ENCODE peak calls at places on chromosomes 4 and X, in five cellular contexts. One of them, this sample, is unnamed.

GRCh38 chrX:45295587-45295986 is 94.9 kb upstream of the DIPK2B start:
- DNase-seq in stimulated activated CD8-positive, alpha-beta memory T cell treated with anti-CD3 and anti-CD28 coated beads, Interleukin-7, amount 100 ng/mL, for 4 hours: no peak
- DNase-seq in B cell: no peak
- DNase-seq in AG10803: peak
- DNase-seq in anterior cingulate cortex: no peak
- DNase-seq in this sample: no peak

GRCh38 chr4:13611283-13611842 is 16.2 kb downstream of the BOD1L1 start:
- DNase-seq in anterior cingulate cortex: no peak
- DNase-seq in AG10803: peak
- DNase-seq in B cell: peak
- DNase-seq in stimulated activated CD8-positive, alpha-beta memory T cell treated with anti-CD3 and anti-CD28 coated beads, Interleukin-7, amount 100 ng/mL, for 4 hours: no peak
- DNase-seq in this sample: no peak

GRCh38 chr4:112214397-112215264 is 17.0 kb upstream of the AP1AR start:
- DNase-seq in stimulated activated CD8-positive, alpha-beta memory T cell treated with anti-CD3 and anti-CD28 coated beads, Interleukin-7, amount 100 ng/mL, for 4 hours: no peak
- DNase-seq in AG10803: peak
- DNase-seq in anterior cingulate cortex: no peak
- DNase-seq in B cell: peak
- DNase-seq in this sample: no peak

GRCh38 chr4:166594326-166594946 is 639.9 kb downstream of the SPOCK3 start:
- DNase-seq in B cell: no peak
- DNase-seq in AG10803: peak
- DNase-seq in anterior cingulate cortex: no peak
- DNase-seq in stimulated activated CD8-positive, alpha-beta memory T cell treated with anti-CD3 and anti-CD28 coated beads, Interleukin-7, amount 100 ng/mL, for 4 hours: no peak
- DNase-seq in this sample: no peak

GRCh38 chr4:152843476-152844107 is 63.8 kb downstream of the ARFIP1 start:
- DNase-seq in AG10803: no peak
- DNase-seq in B cell: no peak
- DNase-seq in stimulated activated CD8-positive, alpha-beta memory T cell treated with anti-CD3 and anti-CD28 coated beads, Interleukin-7, amount 100 ng/mL, for 4 hours: no peak
- DNase-seq in anterior cingulate cortex: no peak
- DNase-seq in this sample: no peak

GRCh38 chr4:177190995-177191568 is 118.6 kb upstream of the NEIL3 start:
- DNase-seq in stimulated activated CD8-positive, alpha-beta memory T cell treated with anti-CD3 and anti-CD28 coated beads, Interleukin-7, amount 100 ng/mL, for 4 hours: no peak
- DNase-seq in anterior cingulate cortex: no peak
- DNase-seq in AG10803: peak
- DNase-seq in B cell: no peak
- DNase-seq in this sample: no peak

GRCh38 chrX:112642349-112642748 is 37.4 kb downstream of the LHFPL1 start:
- DNase-seq in AG10803: peak
- DNase-seq in stimulated activated CD8-positive, alpha-beta memory T cell treated with anti-CD3 and anti-CD28 coated beads, Interleukin-7, amount 100 ng/mL, for 4 hours: no peak
- DNase-seq in anterior cingulate cortex: no peak
- DNase-seq in B cell: peak
- DNase-seq in this sample: no peak

GRCh38 chrX:15384304-15384703 is at the start of gene VEGFD:
- DNase-seq in anterior cingulate cortex: no peak
- DNase-seq in AG10803: peak
- DNase-seq in stimulated activated CD8-positive, alpha-beta memory T cell treated with anti-CD3 and anti-CD28 coated beads, Interleukin-7, amount 100 ng/mL, for 4 hours: no peak
- DNase-seq in B cell: no peak
- DNase-seq in this sample: no peak

GRCh38 chr4:150098214-150098613 is 20.0 kb downstream of the DCLK2 start:
- DNase-seq in stimulated activated CD8-positive, alpha-beta memory T cell treated with anti-CD3 and anti-CD28 coated beads, Interleukin-7, amount 100 ng/mL, for 4 hours: no peak
- DNase-seq in anterior cingulate cortex: no peak
- DNase-seq in B cell: no peak
- DNase-seq in AG10803: no peak
- DNase-seq in this sample: no peak

GRCh38 chr4:40283413-40283812 is 51.7 kb upstream of the CHRNA9 start:
- DNase-seq in AG10803: no peak
- DNase-seq in stimulated activated CD8-positive, alpha-beta memory T cell treated with anti-CD3 and anti-CD28 coated beads, Interleukin-7, amount 100 ng/mL, for 4 hours: no peak
- DNase-seq in anterior cingulate cortex: no peak
- DNase-seq in B cell: no peak
- DNase-seq in this sample: peak

GRCh38 chr4:53653484-53654053 is 62.3 kb upstream of the LNX1 start:
- DNase-seq in B cell: no peak
- DNase-seq in stimulated activated CD8-positive, alpha-beta memory T cell treated with anti-CD3 and anti-CD28 coated beads, Interleukin-7, amount 100 ng/mL, for 4 hours: no peak
- DNase-seq in anterior cingulate cortex: no peak
- DNase-seq in AG10803: peak
- DNase-seq in this sample: no peak

GRCh38 chrX:41862562-41863184 is 60.7 kb downstream of the CASK start:
- DNase-seq in stimulated activated CD8-positive, alpha-beta memory T cell treated with anti-CD3 and anti-CD28 coated beads, Interleukin-7, amount 100 ng/mL, for 4 hours: no peak
- DNase-seq in B cell: no peak
- DNase-seq in anterior cingulate cortex: no peak
- DNase-seq in AG10803: no peak
- DNase-seq in this sample: no peak

GRCh38 chr4:104424368-104424921 is 70.2 kb downstream of the CXXC4 start:
- DNase-seq in AG10803: no peak
- DNase-seq in stimulated activated CD8-positive, alpha-beta memory T cell treated with anti-CD3 and anti-CD28 coated beads, Interleukin-7, amount 100 ng/mL, for 4 hours: no peak
- DNase-seq in B cell: no peak
- DNase-seq in anterior cingulate cortex: no peak
- DNase-seq in this sample: no peak

GRCh38 chrX:65821721-65822496 is 154.5 kb downstream of the MSN start:
- DNase-seq in AG10803: no peak
- DNase-seq in stimulated activated CD8-positive, alpha-beta memory T cell treated with anti-CD3 and anti-CD28 coated beads, Interleukin-7, amount 100 ng/mL, for 4 hours: peak
- DNase-seq in B cell: peak
- DNase-seq in anterior cingulate cortex: no peak
- DNase-seq in this sample: peak

GRCh38 chr4:134174271-134174670 is 27.3 kb downstream of the PABPC4L start:
- DNase-seq in B cell: no peak
- DNase-seq in stimulated activated CD8-positive, alpha-beta memory T cell treated with anti-CD3 and anti-CD28 coated beads, Interleukin-7, amount 100 ng/mL, for 4 hours: no peak
- DNase-seq in anterior cingulate cortex: no peak
- DNase-seq in AG10803: no peak
- DNase-seq in this sample: no peak

GRCh38 chr4:122755675-122756074 is 23.2 kb downstream of the BBS12 start:
- DNase-seq in B cell: no peak
- DNase-seq in stimulated activated CD8-positive, alpha-beta memory T cell treated with anti-CD3 and anti-CD28 coated beads, Interleukin-7, amount 100 ng/mL, for 4 hours: no peak
- DNase-seq in AG10803: peak
- DNase-seq in anterior cingulate cortex: no peak
- DNase-seq in this sample: no peak

GRCh38 chr4:154014401-154015105 is 225.7 kb upstream of the SFRP2 start:
- DNase-seq in AG10803: peak
- DNase-seq in stimulated activated CD8-positive, alpha-beta memory T cell treated with anti-CD3 and anti-CD28 coated beads, Interleukin-7, amount 100 ng/mL, for 4 hours: no peak
- DNase-seq in B cell: no peak
- DNase-seq in anterior cingulate cortex: no peak
- DNase-seq in this sample: no peak

GRCh38 chr4:128549636-128550035 is 259.9 kb upstream of the JADE1 start:
- DNase-seq in anterior cingulate cortex: no peak
- DNase-seq in stimulated activated CD8-positive, alpha-beta memory T cell treated with anti-CD3 and anti-CD28 coated beads, Interleukin-7, amount 100 ng/mL, for 4 hours: no peak
- DNase-seq in AG10803: no peak
- DNase-seq in B cell: no peak
- DNase-seq in this sample: no peak

GRCh38 chr4:106627071-106627470 is 258.5 kb upstream of the GIMD1 start:
- DNase-seq in B cell: no peak
- DNase-seq in AG10803: peak
- DNase-seq in anterior cingulate cortex: no peak
- DNase-seq in stimulated activated CD8-positive, alpha-beta memory T cell treated with anti-CD3 and anti-CD28 coated beads, Interleukin-7, amount 100 ng/mL, for 4 hours: no peak
- DNase-seq in this sample: no peak

GRCh38 chr4:146336413-146336807 is 122.1 kb downstream of the REELD1 start:
- DNase-seq in stimulated activated CD8-positive, alpha-beta memory T cell treated with anti-CD3 and anti-CD28 coated beads, Interleukin-7, amount 100 ng/mL, for 4 hours: no peak
- DNase-seq in anterior cingulate cortex: no peak
- DNase-seq in B cell: no peak
- DNase-seq in AG10803: no peak
- DNase-seq in this sample: no peak

GRCh38 chr4:64195582-64195981 is 213.7 kb downstream of the TECRL start:
- DNase-seq in anterior cingulate cortex: no peak
- DNase-seq in stimulated activated CD8-positive, alpha-beta memory T cell treated with anti-CD3 and anti-CD28 coated beads, Interleukin-7, amount 100 ng/mL, for 4 hours: no peak
- DNase-seq in AG10803: no peak
- DNase-seq in B cell: no peak
- DNase-seq in this sample: no peak

GRCh38 chrX:41238543-41238942 is 95.4 kb upstream of the DDX3X start:
- DNase-seq in stimulated activated CD8-positive, alpha-beta memory T cell treated with anti-CD3 and anti-CD28 coated beads, Interleukin-7, amount 100 ng/mL, for 4 hours: no peak
- DNase-seq in B cell: no peak
- DNase-seq in AG10803: peak
- DNase-seq in anterior cingulate cortex: no peak
- DNase-seq in this sample: no peak

GRCh38 chr4:46820154-46820553 is 88.9 kb downstream of the COX7B2 start:
- DNase-seq in anterior cingulate cortex: no peak
- DNase-seq in stimulated activated CD8-positive, alpha-beta memory T cell treated with anti-CD3 and anti-CD28 coated beads, Interleukin-7, amount 100 ng/mL, for 4 hours: no peak
- DNase-seq in B cell: no peak
- DNase-seq in AG10803: no peak
- DNase-seq in this sample: no peak

GRCh38 chr4:156778093-156778492 is 193.5 kb downstream of the PDGFC start:
- DNase-seq in anterior cingulate cortex: no peak
- DNase-seq in stimulated activated CD8-positive, alpha-beta memory T cell treated with anti-CD3 and anti-CD28 coated beads, Interleukin-7, amount 100 ng/mL, for 4 hours: no peak
- DNase-seq in AG10803: peak
- DNase-seq in B cell: no peak
- DNase-seq in this sample: no peak

GRCh38 chr4:156654410-156654809 is 317.2 kb downstream of the PDGFC start:
- DNase-seq in anterior cingulate cortex: no peak
- DNase-seq in B cell: no peak
- DNase-seq in stimulated activated CD8-positive, alpha-beta memory T cell treated with anti-CD3 and anti-CD28 coated beads, Interleukin-7, amount 100 ng/mL, for 4 hours: no peak
- DNase-seq in AG10803: no peak
- DNase-seq in this sample: no peak

GRCh38 chr4:10346023-10346422 is 111.2 kb downstream of the ZNF518B start:
- DNase-seq in stimulated activated CD8-positive, alpha-beta memory T cell treated with anti-CD3 and anti-CD28 coated beads, Interleukin-7, amount 100 ng/mL, for 4 hours: no peak
- DNase-seq in anterior cingulate cortex: no peak
- DNase-seq in B cell: no peak
- DNase-seq in AG10803: peak
- DNase-seq in this sample: no peak

GRCh38 chrX:80572636-80573035 is 152.4 kb downstream of the TENT5D start:
- DNase-seq in stimulated activated CD8-positive, alpha-beta memory T cell treated with anti-CD3 and anti-CD28 coated beads, Interleukin-7, amount 100 ng/mL, for 4 hours: no peak
- DNase-seq in B cell: no peak
- DNase-seq in anterior cingulate cortex: no peak
- DNase-seq in AG10803: no peak
- DNase-seq in this sample: no peak

GRCh38 chrX:10769165-10769564 is 148.8 kb upstream of the MID1 start:
- DNase-seq in anterior cingulate cortex: no peak
- DNase-seq in stimulated activated CD8-positive, alpha-beta memory T cell treated with anti-CD3 and anti-CD28 coated beads, Interleukin-7, amount 100 ng/mL, for 4 hours: no peak
- DNase-seq in AG10803: peak
- DNase-seq in B cell: peak
- DNase-seq in this sample: no peak

GRCh38 chr4:173025131-173025530 is 143.5 kb upstream of the GALNT7 start:
- DNase-seq in stimulated activated CD8-positive, alpha-beta memory T cell treated with anti-CD3 and anti-CD28 coated beads, Interleukin-7, amount 100 ng/mL, for 4 hours: no peak
- DNase-seq in AG10803: peak
- DNase-seq in B cell: peak
- DNase-seq in anterior cingulate cortex: no peak
- DNase-seq in this sample: no peak

GRCh38 chr4:140233811-140234696 is 80.1 kb upstream of the MAML3 start:
- DNase-seq in anterior cingulate cortex: no peak
- DNase-seq in stimulated activated CD8-positive, alpha-beta memory T cell treated with anti-CD3 and anti-CD28 coated beads, Interleukin-7, amount 100 ng/mL, for 4 hours: no peak
- DNase-seq in AG10803: peak
- DNase-seq in B cell: no peak
- DNase-seq in this sample: no peak

GRCh38 chr4:19748911-19749473 is 502.7 kb upstream of the SLIT2 start:
- DNase-seq in AG10803: peak
- DNase-seq in anterior cingulate cortex: no peak
- DNase-seq in B cell: no peak
- DNase-seq in stimulated activated CD8-positive, alpha-beta memory T cell treated with anti-CD3 and anti-CD28 coated beads, Interleukin-7, amount 100 ng/mL, for 4 hours: no peak
- DNase-seq in this sample: no peak

GRCh38 chr4:123661080-123661737 is 264.6 kb downstream of the SPRY1 start:
- DNase-seq in B cell: peak
- DNase-seq in AG10803: peak
- DNase-seq in anterior cingulate cortex: no peak
- DNase-seq in stimulated activated CD8-positive, alpha-beta memory T cell treated with anti-CD3 and anti-CD28 coated beads, Interleukin-7, amount 100 ng/mL, for 4 hours: no peak
- DNase-seq in this sample: no peak

GRCh38 chr4:41614519-41614918 is 76.6 kb downstream of the LIMCH1 start:
- DNase-seq in stimulated activated CD8-positive, alpha-beta memory T cell treated with anti-CD3 and anti-CD28 coated beads, Interleukin-7, amount 100 ng/mL, for 4 hours: no peak
- DNase-seq in AG10803: no peak
- DNase-seq in B cell: no peak
- DNase-seq in anterior cingulate cortex: no peak
- DNase-seq in this sample: no peak

GRCh38 chrX:153381684-153382532 is 19.2 kb downstream of the PNMA6E start:
- DNase-seq in anterior cingulate cortex: no peak
- DNase-seq in B cell: no peak
- DNase-seq in stimulated activated CD8-positive, alpha-beta memory T cell treated with anti-CD3 and anti-CD28 coated beads, Interleukin-7, amount 100 ng/mL, for 4 hours: no peak
- DNase-seq in AG10803: peak
- DNase-seq in this sample: no peak

GRCh38 chrX:16855363-16856075 is 14.6 kb downstream of the RBBP7 start:
- DNase-seq in B cell: no peak
- DNase-seq in stimulated activated CD8-positive, alpha-beta memory T cell treated with anti-CD3 and anti-CD28 coated beads, Interleukin-7, amount 100 ng/mL, for 4 hours: no peak
- DNase-seq in anterior cingulate cortex: no peak
- DNase-seq in AG10803: no peak
- DNase-seq in this sample: no peak

GRCh38 chrX:126824596-126824995 is 5.1 kb downstream of the PRR32 start:
- DNase-seq in anterior cingulate cortex: no peak
- DNase-seq in B cell: no peak
- DNase-seq in stimulated activated CD8-positive, alpha-beta memory T cell treated with anti-CD3 and anti-CD28 coated beads, Interleukin-7, amount 100 ng/mL, for 4 hours: no peak
- DNase-seq in AG10803: no peak
- DNase-seq in this sample: no peak

GRCh38 chr4:161189286-161190134 is 974.3 kb downstream of the FSTL5 start:
- DNase-seq in B cell: no peak
- DNase-seq in anterior cingulate cortex: no peak
- DNase-seq in stimulated activated CD8-positive, alpha-beta memory T cell treated with anti-CD3 and anti-CD28 coated beads, Interleukin-7, amount 100 ng/mL, for 4 hours: no peak
- DNase-seq in AG10803: no peak
- DNase-seq in this sample: no peak

GRCh38 chr4:18012115-18012806 is 9.3 kb downstream of the LCORL start:
- DNase-seq in anterior cingulate cortex: no peak
- DNase-seq in B cell: no peak
- DNase-seq in AG10803: no peak
- DNase-seq in stimulated activated CD8-positive, alpha-beta memory T cell treated with anti-CD3 and anti-CD28 coated beads, Interleukin-7, amount 100 ng/mL, for 4 hours: no peak
- DNase-seq in this sample: no peak

This sample was measured in CD8-positive, alpha-beta T cell.